ENCODE peak calls at places on chromosomes 6 and 20, in five cellular contexts. J, N, P, H and R are unnamed samples.
A peak's percentile ranks its signal among the peaks of the same experiment; 100 is the strongest.

GRCh38 chr20:60053813-60054190 is 95.6 kb downstream of the CDH26 start:
- DNase-seq in J (no peak), N (no peak), P (no peak), H (no peak), R (no peak)

GRCh38 chr20:62358171-62358719 is 8.9 kb downstream of the LAMA5 start:
- DNase-seq in J (no peak), N (no peak), P (no peak), H (no peak), R (no peak)

GRCh38 chr6:150323205-150323604 is 45.6 kb upstream of the IYD start:
- DNase-seq in J (no peak), N (no peak), P (no peak), H (no peak), R (no peak)

GRCh38 chr6:117480651-117481050 is 1.8 kb upstream of the DCBLD1 start:
- DNase-seq in J (no peak), N (no peak), P (no peak), H (no peak), R (no peak)

GRCh38 chr6:157428418-157429202 is 47.6 kb downstream of the ZDHHC14 start:
- DNase-seq in J (peak; percentile 88), N (no peak), P (no peak), H (no peak), R (no peak)

GRCh38 chr20:20752712-20753111 is 40.3 kb upstream of the RALGAPA2 start:
- DNase-seq in J (no peak), N (no peak), P (no peak), H (no peak), R (no peak)

GRCh38 chr6:121856296-121856695 is 420.9 kb downstream of the GJA1 start:
- DNase-seq in J (no peak), N (no peak), P (no peak), H (no peak), R (peak; percentile 46)

GRCh38 chr20:44465001-44465560 is 10.6 kb upstream of the TTPAL start:
- DNase-seq in J (no peak), N (no peak), P (no peak), H (no peak), R (no peak)

GRCh38 chr20:34705383-34706021 is 1.4 kb downstream of the TP53INP2 start:
- DNase-seq in J (no peak), N (no peak), P (no peak), H (no peak), R (no peak)

GRCh38 chr6:16041327-16041726 is 87.6 kb upstream of the MYLIP start:
- DNase-seq in J (no peak), N (no peak), P (no peak), H (no peak), R (no peak)

GRCh38 chr20:46688151-46689081 is 828 bp downstream of the TP53RK start:
- DNase-seq in J (no peak), N (no peak), P (no peak), H (no peak), R (peak; percentile 28)

GRCh38 chr20:43358811-43359210 is 98.9 kb upstream of the SRSF6 start:
- DNase-seq in J (no peak), N (no peak), P (no peak), H (no peak), R (no peak)

GRCh38 chr6:84411060-84411629 is 183.7 kb upstream of the CEP162 start:
- DNase-seq in J (no peak), N (no peak), P (no peak), H (no peak), R (peak; percentile 78)

GRCh38 chr6:129490551-129491245 is 219.3 kb downstream of the ARHGAP18 start:
- DNase-seq in J (peak; percentile 93), N (no peak), P (peak; percentile 6), H (peak; percentile 29), R (peak; percentile 98)

GRCh38 chr6:122246906-122247658 is 152.4 kb upstream of the HSF2 start:
- DNase-seq in J (no peak), N (no peak), P (no peak), H (no peak), R (no peak)

GRCh38 chr20:3092611-3093379 is 8.3 kb upstream of the AVP start:
- DNase-seq in J (no peak), N (no peak), P (peak; percentile 23), H (peak; percentile 22), R (no peak)

GRCh38 chr20:38973546-38974120 is 11.5 kb downstream of the DHX35 start:
- DNase-seq in J (no peak), N (no peak), P (no peak), H (no peak), R (peak; percentile 58)

GRCh38 chr6:14917101-14917500 is 328.8 kb upstream of the JARID2 start:
- DNase-seq in J (no peak), N (no peak), P (no peak), H (no peak), R (peak; percentile 44)

GRCh38 chr6:133741375-133741861 is 147.5 kb upstream of the TCF21 start:
- DNase-seq in J (peak; percentile 37), N (no peak), P (no peak), H (no peak), R (no peak)

GRCh38 chr6:116291701-116292396 is 12.1 kb upstream of the TSPYL1 start:
- DNase-seq in J (no peak), N (no peak), P (no peak), H (no peak), R (no peak)

GRCh38 chr20:20192366-20192765 is 140.0 kb downstream of the CFAP61 start:
- DNase-seq in J (no peak), N (no peak), P (no peak), H (no peak), R (no peak)

GRCh38 chr6:35391240-35391968 is 49.0 kb downstream of the PPARD start:
- DNase-seq in J (peak; percentile 88), N (no peak), P (no peak), H (no peak), R (peak; percentile 90)

GRCh38 chr6:136410201-136411027 is 120.8 kb upstream of the BCLAF1 start:
- DNase-seq in J (no peak), N (no peak), P (no peak), H (no peak), R (peak; percentile 44)

GRCh38 chr6:144675231-144675861 is 390.2 kb downstream of the UTRN start:
- DNase-seq in J (peak; percentile 7), N (no peak), P (no peak), H (no peak), R (peak; percentile 78)

GRCh38 chr20:62437430-62437829 is 10.1 kb upstream of the RBBP8NL start:
- DNase-seq in J (no peak), N (no peak), P (no peak), H (no peak), R (no peak)

GRCh38 chr20:35395728-35396127 is 16.0 kb downstream of the UQCC1 start:
- DNase-seq in J (no peak), N (no peak), P (no peak), H (no peak), R (peak; percentile 86)

GRCh38 chr6:33840064-33840926 is 36.5 kb upstream of the MLN start:
- DNase-seq in J (peak; percentile 92), N (peak; percentile 62), P (no peak), H (no peak), R (peak; percentile 91)

GRCh38 chr6:129969064-129969463 is 49.3 kb upstream of the L3MBTL3 start:
- DNase-seq in J (no peak), N (no peak), P (no peak), H (no peak), R (no peak)

GRCh38 chr6:36563237-36563927 is 16.1 kb upstream of the STK38 start:
- DNase-seq in J (no peak), N (no peak), P (no peak), H (no peak), R (no peak)

GRCh38 chr20:21640556-21640955 is 64.9 kb upstream of the PAX1 start:
- DNase-seq in J (no peak), N (no peak), P (no peak), H (no peak), R (no peak)